ENCODE peak calls at places on chromosomes 2 and 18, in six cellular contexts. U is sigmoid colon, M is K562, Y is HCT116, B is SK-N-SH, R is transverse colon. I is an unnamed sample. For H3K4me1, the result is how much of the 10 kb centered on the place peaks cover.

GRCh38 chr2:45242161-45242741 is 233.0 kb upstream of the SIX2 start:
- DNase-seq in U (no peak), M (no peak), Y (no peak), B (no peak), R (no peak), I (no peak)

GRCh38 chr2:88250402-88250801 is 80.3 kb downstream of the THNSL2 start:
- DNase-seq in U (no peak), M (peak), Y (no peak), B (no peak), R (no peak), I (no peak)

GRCh38 chr18:22703883-22704626 is 229.1 kb upstream of the RBBP8 start:
- DNase-seq in U (no peak), M (peak), Y (peak), B (peak), R (no peak), I (no peak)

GRCh38 chr2:100321181-100321880 is 970 bp downstream of the LONRF2 start:
- DNase-seq in U (no peak), M (peak), Y (no peak), B (peak), R (no peak), I (peak)

GRCh38 chr18:37375181-37375580 is 190.4 kb downstream of the CELF4 start:
- DNase-seq in U (no peak), M (no peak), Y (no peak), B (no peak), R (no peak), I (no peak)

GRCh38 chr2:120847700-120848321 is 112.1 kb downstream of the GLI2 start:
- DNase-seq in U (peak), M (no peak), Y (no peak), B (peak), R (no peak), I (peak)

GRCh38 chr2:207467716-207468347 is 61.9 kb upstream of the CREB1 start:
- DNase-seq in U (no peak), M (no peak), Y (no peak), B (no peak), R (no peak), I (no peak)

GRCh38 chr2:173997269-173997668 is 32.1 kb upstream of the SP3 start:
- DNase-seq in U (peak), M (no peak), Y (no peak), B (no peak), R (peak), I (peak)

GRCh38 chr2:24176326-24176725 is 1.5 kb downstream of the FAM228A start:
- DNase-seq in U (no peak), M (no peak), Y (no peak), B (no peak), R (no peak), I (no peak)

GRCh38 chr2:131062066-131062465 is 31.2 kb downstream of the FAM168B start:
- DNase-seq in U (no peak), M (no peak), Y (no peak), B (no peak), R (no peak), I (no peak)

GRCh38 chr2:25306767-25307368 is 34.9 kb downstream of the DNMT3A start:
- DNase-seq in U (no peak), M (no peak), Y (no peak), B (no peak), R (no peak), I (peak)

GRCh38 chr2:19021100-19021476 is 337.3 kb downstream of the OSR1 start:
- DNase-seq in U (no peak), M (no peak), Y (peak), B (no peak), R (no peak), I (no peak)

GRCh38 chr18:42534313-42534712 is 579.3 kb downstream of the PIK3C3 start:
- DNase-seq in U (no peak), M (no peak), Y (no peak), B (peak), R (no peak), I (no peak)

GRCh38 chr18:3211236-3211992 is 8.4 kb downstream of the MYOM1 start:
- DNase-seq in U (no peak), M (peak), Y (no peak), B (no peak), R (no peak), I (no peak)

GRCh38 chr2:189204322-189204941 is 24.9 kb upstream of the COL5A2 start:
- DNase-seq in U (no peak), M (no peak), Y (peak), B (no peak), R (no peak), I (no peak)

GRCh38 chr2:33278245-33278943 is 198.1 kb upstream of the RASGRP3 start:
- DNase-seq in U (no peak), M (no peak), Y (no peak), B (no peak), R (no peak), I (no peak)

GRCh38 chr18:48493856-48494255 is 45.0 kb upstream of the CTIF start:
- DNase-seq in U (no peak), M (no peak), Y (no peak), B (no peak), R (no peak), I (no peak)

GRCh38 chr2:11090158-11090557 is 65.1 kb upstream of the SLC66A3 start:
- DNase-seq in U (no peak), M (no peak), Y (no peak), B (no peak), R (no peak), I (no peak)

GRCh38 chr2:175153-175786 is 88.6 kb downstream of the SH3YL1 start:
- DNase-seq in U (no peak), M (no peak), Y (no peak), B (no peak), R (no peak), I (no peak)

GRCh38 chr2:84817239-84817655 is 63.6 kb downstream of the TRABD2A start:
- DNase-seq in U (no peak), M (no peak), Y (no peak), B (no peak), R (no peak), I (no peak)

GRCh38 chr18:77115461-77115907 is 17.1 kb downstream of the MBP start:
- DNase-seq in U (no peak), M (no peak), Y (no peak), B (no peak), R (no peak), I (no peak)

GRCh38 chr2:45929674-45930395 is 278.4 kb downstream of the PRKCE start:
- DNase-seq in U (no peak), M (no peak), Y (no peak), B (no peak), R (no peak), I (no peak)

DNA sequence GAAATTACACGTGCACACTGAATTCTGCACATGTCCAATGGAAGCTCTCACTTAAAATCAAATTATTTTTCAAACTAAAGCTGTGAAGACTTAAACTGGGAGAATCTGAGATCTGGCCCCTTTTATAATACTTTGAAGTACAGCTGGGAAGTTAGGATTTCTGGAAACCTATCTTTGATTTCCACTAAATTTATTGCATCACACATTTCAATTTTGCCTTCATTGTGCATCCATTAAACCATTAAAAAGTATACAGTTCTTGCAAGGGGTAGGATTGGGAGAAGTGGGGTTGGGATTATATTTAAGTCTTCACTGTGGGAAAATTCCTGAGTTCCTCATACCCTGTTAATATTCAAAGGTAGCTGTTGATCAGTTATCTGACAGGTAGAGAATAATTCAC is 1229.6 kb upstream of the ZEB2 start:
- DNase-seq in U (no peak), M (no peak), Y (no peak), B (no peak), R (no peak), I (no peak)
- H3K4me1 ChIP-seq in U (under half), M (half or more), Y (under half), B (under half), R (under half), I (under half)

GRCh38 chr2:28721601-28722191 is 29.9 kb upstream of the PPP1CB start:
- DNase-seq in U (no peak), M (no peak), Y (no peak), B (no peak), R (no peak), I (no peak)

GRCh38 chr2:28720345-28720744 is 31.3 kb upstream of the PPP1CB start:
- DNase-seq in U (no peak), M (no peak), Y (no peak), B (no peak), R (no peak), I (no peak)

GRCh38 chr2:28713582-28714292 is 37.9 kb upstream of the PPP1CB start:
- DNase-seq in U (no peak), M (peak), Y (no peak), B (no peak), R (no peak), I (no peak)

GRCh38 chr2:28716265-28716865 is 35.3 kb upstream of the PPP1CB start:
- DNase-seq in U (peak), M (peak), Y (peak), B (peak), R (peak), I (peak)

GRCh38 chr2:28717339-28717758 is 34.3 kb upstream of the PPP1CB start:
- DNase-seq in U (peak), M (peak), Y (peak), B (no peak), R (peak), I (no peak)
- TF ChIP-seq POLR2AphosphoS5 in U (peak), M (no peak), Y (peak), B (no peak), R (peak), I (no peak)

GRCh38 chr2:9378433-9379371 is 44.6 kb downstream of the ITGB1BP1 start:
- DNase-seq in U (peak), M (no peak), Y (no peak), B (no peak), R (peak), I (no peak)
- H3K4me1 ChIP-seq in U (under half), M (under half), Y (half or more), B (under half), R (under half), I (under half)

DNA sequence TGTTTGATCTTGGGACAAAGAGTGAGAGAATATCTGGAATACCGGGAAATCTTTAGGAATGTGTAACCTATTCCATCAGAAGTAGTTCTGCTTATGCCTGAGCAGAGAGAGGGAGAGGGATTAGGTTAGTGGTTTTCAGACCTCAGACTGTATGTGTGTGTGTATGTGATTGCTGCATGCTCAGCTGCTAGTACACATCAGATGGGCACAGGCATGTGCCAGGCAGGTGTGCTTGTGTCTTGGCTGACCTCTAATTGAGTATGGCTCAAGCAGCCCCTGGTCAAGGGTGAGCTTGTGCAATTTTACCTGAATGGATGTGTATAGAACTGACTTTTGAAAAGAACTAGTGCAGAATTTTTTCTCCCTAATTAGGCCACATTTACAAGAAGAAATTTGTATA is 91.2 kb downstream of the INSIG2 start:
- DNase-seq in U (no peak), M (no peak), Y (no peak), B (no peak), R (no peak), I (no peak)
- TF ChIP-seq POLR2AphosphoS5 in U (no peak), M (no peak), Y (no peak), B (no peak), R (no peak), I (no peak)

GRCh38 chr2:42976400-42976799 is 184.0 kb upstream of the HAAO start:
- DNase-seq in U (peak), M (no peak), Y (no peak), B (no peak), R (no peak), I (no peak)
- H3K4me1 ChIP-seq in U (under half), M (under half), Y (under half), B (under half), R (under half), I (under half)

GRCh38 chr2:37872192-37872545 is 52.9 kb upstream of the RMDN2 start:
- DNase-seq in U (no peak), M (no peak), Y (no peak), B (no peak), R (no peak), I (no peak)

GRCh38 chr2:37869304-37869703 is 55.8 kb upstream of the RMDN2 start:
- DNase-seq in U (no peak), M (no peak), Y (no peak), B (no peak), R (no peak), I (no peak)

GRCh38 chr2:37870829-37871228 is 54.3 kb upstream of the RMDN2 start:
- DNase-seq in U (peak), M (no peak), Y (no peak), B (peak), R (no peak), I (no peak)

GRCh38 chr2:37871453-37872191 is 53.5 kb upstream of the RMDN2 start:
- DNase-seq in U (no peak), M (no peak), Y (no peak), B (no peak), R (no peak), I (no peak)

GRCh38 chr2:37869756-37870155 is 55.3 kb upstream of the RMDN2 start:
- DNase-seq in U (no peak), M (no peak), Y (no peak), B (no peak), R (no peak), I (no peak)
- TF ChIP-seq POLR2AphosphoS5 in U (peak), M (no peak), Y (no peak), B (no peak), R (no peak), I (no peak)

DNA sequence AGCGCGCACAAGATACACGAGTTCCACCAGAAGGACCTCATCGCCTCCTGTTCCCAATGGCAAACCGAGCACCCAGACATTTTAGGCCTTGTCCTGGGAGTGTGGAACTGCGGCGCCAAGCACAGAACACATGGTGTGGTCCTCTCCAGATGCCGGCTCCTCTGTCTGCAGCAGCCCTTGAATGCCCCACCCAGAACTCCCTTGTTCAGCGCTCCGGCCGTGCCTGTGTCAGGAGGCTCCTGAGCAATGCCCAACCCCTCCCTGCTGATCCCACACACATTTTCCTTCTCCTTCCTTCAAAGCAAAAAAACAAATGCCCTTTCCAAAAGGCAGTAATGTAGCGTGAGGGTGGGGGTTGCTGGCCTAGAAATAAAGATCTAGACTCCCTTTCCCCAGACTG is 89.8 kb downstream of the GFPT1 start:
- DNase-seq in U (no peak), M (no peak), Y (no peak), B (no peak), R (no peak), I (no peak)
- H3K4me1 ChIP-seq in U (under half), M (under half), Y (under half), B (under half), R (under half), I (under half)

DNA sequence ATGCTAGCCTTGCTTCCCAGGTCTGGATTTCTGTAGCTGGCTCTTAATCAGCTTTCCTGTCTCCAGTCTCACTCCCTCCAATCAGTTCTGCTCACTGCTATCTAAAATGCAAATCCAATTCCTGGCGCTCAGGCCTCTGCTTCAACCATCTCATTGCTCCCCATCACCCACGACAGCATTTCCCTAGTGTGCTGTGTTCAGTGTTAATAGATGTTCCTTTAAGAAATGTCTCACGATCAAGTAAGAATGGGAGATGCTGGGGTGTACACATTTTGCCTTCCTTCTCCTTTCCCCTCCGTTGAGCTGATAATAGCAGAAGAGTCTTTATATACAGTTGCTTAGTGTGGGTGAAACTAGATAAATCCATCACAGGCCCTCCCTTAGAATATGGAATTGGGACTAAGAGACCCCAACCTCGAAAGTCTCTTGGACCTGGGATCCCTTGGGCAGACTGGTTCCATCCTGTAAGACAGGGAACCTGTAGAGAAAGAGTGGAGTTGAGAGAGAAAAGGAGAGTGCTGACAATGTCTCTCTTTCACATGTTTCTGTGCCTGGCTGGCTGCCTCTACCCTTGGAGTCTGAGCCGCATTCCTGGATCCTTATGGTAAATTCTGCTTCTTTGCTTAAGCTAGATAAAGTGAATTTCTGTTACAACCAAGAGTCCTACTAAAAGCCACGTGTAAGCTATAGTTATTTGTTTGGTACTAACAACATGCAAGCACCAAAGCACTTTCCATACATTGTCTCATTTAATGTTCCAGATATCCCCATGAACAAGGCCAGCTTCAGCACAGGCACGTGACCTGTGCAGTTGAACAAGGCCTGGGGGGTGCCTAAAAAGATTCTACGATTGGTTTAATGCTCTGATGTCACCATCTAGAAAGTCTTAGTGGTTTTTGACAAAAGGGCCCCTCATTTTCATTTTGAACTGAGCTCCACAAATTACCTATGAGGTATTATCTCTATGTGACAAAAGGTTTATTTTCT is 1.9 kb upstream of the PUM2 start:
- DNase-seq in U (no peak), M (peak), Y (no peak), B (peak), R (no peak), I (no peak)
- TF ChIP-seq POLR2AphosphoS5 in U (no peak), M (no peak), Y (no peak), B (no peak), R (no peak), I (no peak)